ENCODE peak calls at places on chromosomes 1 and 21, in eight cellular contexts. One of them, this sample, is unnamed.

GRCh38 chr1:202367200-202367742 is 18.8 kb downstream of the PPP1R12B start:
- DNase-seq in uterus: no peak
- DNase-seq in epithelial cell of prostate: no peak
- DNase-seq in LoVo: no peak
- DNase-seq in GF-D8: no peak
- DNase-seq in cerebellar nuclear complex: no peak
- DNase-seq in AG04449: no peak
- DNase-seq in effector memory CD8-positive, alpha-beta T cell: no peak
- DNase-seq in this sample: no peak

GRCh38 chr1:47533176-47534039 is 95.6 kb downstream of the FOXD2 start:
- DNase-seq in uterus: peak; percentile 56
- DNase-seq in epithelial cell of prostate: no peak
- DNase-seq in LoVo: no peak
- DNase-seq in GF-D8: no peak
- DNase-seq in cerebellar nuclear complex: no peak
- DNase-seq in AG04449: peak; percentile 10
- DNase-seq in effector memory CD8-positive, alpha-beta T cell: no peak
- DNase-seq in this sample: peak; percentile 34

GRCh38 chr1:30512253-30512921 is 211.0 kb downstream of the MATN1 start:
- DNase-seq in uterus: no peak
- DNase-seq in epithelial cell of prostate: no peak
- DNase-seq in LoVo: no peak
- DNase-seq in GF-D8: no peak
- DNase-seq in cerebellar nuclear complex: no peak
- DNase-seq in AG04449: no peak
- DNase-seq in effector memory CD8-positive, alpha-beta T cell: no peak
- DNase-seq in this sample: no peak

GRCh38 chr21:41369105-41369914 is 7.5 kb downstream of the MX2 start:
- DNase-seq in uterus: no peak
- DNase-seq in epithelial cell of prostate: no peak
- DNase-seq in LoVo: no peak
- DNase-seq in GF-D8: peak; percentile 35
- DNase-seq in cerebellar nuclear complex: no peak
- DNase-seq in AG04449: no peak
- DNase-seq in effector memory CD8-positive, alpha-beta T cell: peak; percentile 18
- DNase-seq in this sample: no peak

GRCh38 chr1:26285366-26286063 is 5.6 kb downstream of the SH3BGRL3 start:
- DNase-seq in uterus: no peak
- DNase-seq in epithelial cell of prostate: no peak
- DNase-seq in LoVo: no peak
- DNase-seq in GF-D8: no peak
- DNase-seq in cerebellar nuclear complex: no peak
- DNase-seq in AG04449: no peak
- DNase-seq in effector memory CD8-positive, alpha-beta T cell: no peak
- DNase-seq in this sample: no peak

GRCh38 chr21:31284797-31285397 is 59.2 kb downstream of the TIAM1 start:
- DNase-seq in uterus: no peak
- DNase-seq in epithelial cell of prostate: no peak
- DNase-seq in LoVo: no peak
- DNase-seq in GF-D8: no peak
- DNase-seq in cerebellar nuclear complex: no peak
- DNase-seq in AG04449: no peak
- DNase-seq in effector memory CD8-positive, alpha-beta T cell: no peak
- DNase-seq in this sample: no peak

GRCh38 chr1:164188507-164188906 is 370.5 kb upstream of the PBX1 start:
- DNase-seq in uterus: no peak
- DNase-seq in epithelial cell of prostate: no peak
- DNase-seq in LoVo: no peak
- DNase-seq in GF-D8: no peak
- DNase-seq in cerebellar nuclear complex: no peak
- DNase-seq in AG04449: no peak
- DNase-seq in effector memory CD8-positive, alpha-beta T cell: no peak
- DNase-seq in this sample: peak; percentile 66

GRCh38 chr1:15989776-15990175 is 13.9 kb upstream of the ZBTB17 start:
- DNase-seq in uterus: no peak
- DNase-seq in epithelial cell of prostate: no peak
- DNase-seq in LoVo: no peak
- DNase-seq in GF-D8: no peak
- DNase-seq in cerebellar nuclear complex: no peak
- DNase-seq in AG04449: no peak
- DNase-seq in effector memory CD8-positive, alpha-beta T cell: no peak
- DNase-seq in this sample: no peak

This sample was measured in body of pancreas.